ENCODE peak calls at places on chromosomes 6 and 20, in four cellular contexts. R is OCI-LY7, U is lower lobe of right lung, H is MM.1S. J is an unnamed sample.

GRCh38 chr20:45630366-45630765 is 718 bp downstream of the WFDC9 start:
- DNase-seq in R (no peak), H (no peak), U (no peak), J (no peak)

GRCh38 chr6:44189257-44189656 is 27.5 kb upstream of the MYMX start:
- DNase-seq in U (no peak), R (no peak), H (no peak), J (no peak)

GRCh38 chr6:1393641-1394283 is 4.4 kb downstream of the FOXF2 start:
- DNase-seq in H (no peak), U (no peak), R (no peak), J (no peak)

GRCh38 chr20:53827996-53828672 is 234.5 kb upstream of the ZNF217 start:
- DNase-seq in R (no peak), U (no peak), H (no peak), J (no peak)

GRCh38 chr6:16684195-16684689 is 77.0 kb downstream of the ATXN1 start:
- DNase-seq in R (no peak), H (no peak), U (peak; percentile 73), J (no peak)

GRCh38 chr6:166490671-166491500 is 95.6 kb downstream of the RAMACL start:
- DNase-seq in R (no peak), U (no peak), H (no peak), J (no peak)

GRCh38 chr20:64110411-64111068 is 3.2 kb upstream of the NPBWR2 start:
- DNase-seq in H (no peak), R (no peak), U (peak; percentile 30), J (no peak)

GRCh38 chr20:57810511-57811372 is 100.9 kb upstream of the PMEPA1 start:
- DNase-seq in R (no peak), U (no peak), H (no peak), J (no peak)

GRCh38 chr6:7249946-7250643 is 62.9 kb downstream of the SSR1 start:
- DNase-seq in H (no peak), U (peak; percentile 30), R (peak; percentile 44), J (no peak)

DNA sequence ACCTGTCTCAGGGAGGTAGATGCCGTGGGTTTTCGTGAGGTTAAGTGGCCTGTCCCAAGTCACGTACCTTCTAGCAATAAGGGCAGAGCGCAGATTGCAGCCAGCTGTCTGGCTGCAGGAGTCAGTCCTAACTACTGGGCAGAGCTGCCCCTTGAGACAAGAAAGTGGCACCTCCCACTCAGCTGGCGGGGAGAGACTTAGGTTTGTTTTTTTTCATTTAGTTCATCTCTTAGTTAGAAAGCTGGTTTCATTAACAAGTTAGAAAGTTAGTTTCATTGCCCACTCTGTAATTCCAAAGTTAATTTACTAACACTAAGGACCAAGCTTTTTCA is 230.2 kb downstream of the ZMYND8 start:
- DNase-seq in R (no peak), H (no peak), U (no peak), J (no peak)
- H3K27ac ChIP-seq in R (no peak overlapping the region), H (no peak overlapping the region), U (no peak overlapping the region), J (no peak overlapping the region)

DNA sequence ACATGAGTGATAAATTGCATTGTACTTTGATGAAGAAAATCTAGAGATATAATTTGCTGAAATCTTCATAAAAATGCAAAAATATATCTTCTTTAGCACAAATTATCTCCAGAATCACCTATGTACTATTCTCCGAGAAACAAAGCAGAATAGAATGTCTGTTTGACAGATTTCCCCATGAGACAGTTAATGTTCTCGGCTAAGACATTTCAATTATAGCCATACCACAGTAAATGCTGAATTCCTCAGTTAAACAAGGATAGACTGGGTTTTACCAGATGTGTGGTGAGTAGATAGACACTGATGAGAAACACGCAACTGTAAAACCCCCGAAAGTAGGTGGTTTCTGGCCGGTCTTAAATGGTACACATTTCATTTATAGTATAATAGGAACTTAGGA is 69.8 kb downstream of the SNAP25 start:
- DNase-seq in R (no peak), U (no peak), H (no peak), J (no peak)
- H3K4me1 ChIP-seq in R (no peaks in the 10 kb centered on the region), U (no peaks in the 10 kb centered on the region), H (no peaks in the 10 kb centered on the region), J (no peaks in the 10 kb centered on the region)

DNA sequence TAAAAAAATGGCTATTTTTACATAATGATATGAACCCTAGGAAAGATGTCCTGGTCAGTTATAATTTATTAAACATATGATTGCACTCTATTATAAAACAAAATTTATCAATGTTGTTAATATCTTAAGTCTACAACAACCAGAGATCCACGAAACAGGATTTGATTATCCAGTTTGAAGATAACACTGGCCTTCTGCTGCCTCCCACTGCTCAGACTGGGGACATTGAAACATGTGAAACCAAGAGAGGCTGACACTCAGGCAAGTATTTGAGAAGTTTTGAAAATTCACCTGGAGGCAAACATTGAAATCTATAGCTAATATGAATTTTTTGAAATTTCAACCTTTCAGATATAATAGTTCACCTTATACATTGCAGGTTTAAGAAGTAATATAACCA is 219.3 kb upstream of the HSF2 start:
- DNase-seq in R (no peak), H (no peak), U (no peak), J (no peak)
- TF ChIP-seq CTCF in R (no peak), H (no peak), U (no peak), J (peak; percentile 19)

GRCh38 chr6:27812078-27812804 is 100.0 kb downstream of the OR2B2 start:
- DNase-seq in U (no peak), H (peak; percentile 6), R (peak; percentile 62), J (no peak)

GRCh38 chr6:27812805-27813626 is 99.2 kb downstream of the OR2B2 start:
- DNase-seq in H (peak; percentile 24), R (peak; percentile 82), U (no peak), J (no peak)

GRCh38 chr6:27811383-27811782 is 100.8 kb downstream of the OR2B2 start:
- DNase-seq in R (peak; percentile 72), U (no peak), H (peak; percentile 6), J (no peak)

GRCh38 chr6:27816906-27817305 is 95.3 kb downstream of the OR2B2 start:
- DNase-seq in H (peak; percentile 5), R (no peak), U (no peak), J (no peak)

DNA sequence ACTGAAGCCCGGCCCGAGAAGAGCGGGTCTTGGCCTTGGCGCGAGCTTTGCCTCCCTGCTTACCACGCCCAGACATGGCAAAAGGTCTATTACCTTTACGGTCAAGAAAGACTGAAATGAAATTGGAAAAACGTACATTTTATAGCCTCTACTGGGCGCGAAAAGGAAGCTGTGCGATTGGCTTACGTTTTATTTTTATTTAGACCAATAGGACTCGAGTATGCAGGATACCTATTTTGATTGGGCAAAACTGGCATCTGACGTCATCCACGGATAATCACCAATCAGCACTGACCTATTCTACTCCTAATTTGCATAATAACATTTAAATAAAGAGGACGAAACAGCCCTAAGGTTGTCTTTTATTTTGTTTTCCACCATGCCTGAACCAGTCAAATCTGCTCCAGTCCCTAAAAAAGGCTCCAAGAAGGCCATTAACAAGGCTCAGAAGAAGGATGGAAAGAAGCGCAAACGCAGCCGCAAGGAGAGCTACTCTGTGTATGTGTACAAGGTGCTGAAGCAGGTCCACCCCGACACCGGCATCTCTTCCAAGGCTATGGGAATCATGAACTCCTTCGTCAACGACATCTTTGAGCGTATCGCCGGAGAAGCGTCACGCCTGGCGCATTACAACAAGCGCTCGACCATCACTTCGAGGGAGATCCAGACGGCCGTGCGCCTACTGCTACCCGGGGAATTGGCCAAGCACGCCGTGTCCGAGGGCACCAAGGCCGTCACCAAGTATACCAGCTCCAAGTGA is 97.4 kb downstream of the OR2B2 start:
- DNase-seq in R (peak; percentile 96), U (no peak), H (peak; percentile 92), J (no peak)
- H3K27ac ChIP-seq in R (peak overlapping the region; percentile 96), U (peak overlapping the region; percentile 40), H (peak overlapping the region; percentile 96), J (no peak overlapping the region)